ENCODE peak calls at places on chromosomes 6 and 20, in six cellular contexts. One of them, this sample, is unnamed.

GRCh38 chr6:169887529-169888140 is 136.2 kb downstream of the ERMARD start:
- DNase-seq in IMR-90: no peak
- DNase-seq in H9: no peak
- DNase-seq in mesenchymal stem cell: no peak
- DNase-seq in neuronal stem cell: no peak
- DNase-seq in H1: no peak
- DNase-seq in this sample: no peak

GRCh38 chr20:63530788-63531160 is 6.4 kb downstream of the PTK6 start:
- DNase-seq in IMR-90: no peak
- DNase-seq in H9: peak
- DNase-seq in mesenchymal stem cell: no peak
- DNase-seq in neuronal stem cell: no peak
- DNase-seq in H1: no peak
- DNase-seq in this sample: no peak

GRCh38 chr6:129686941-129687627 is 22.9 kb downstream of the ARHGAP18 start:
- DNase-seq in IMR-90: peak
- DNase-seq in H9: no peak
- DNase-seq in mesenchymal stem cell: peak
- DNase-seq in neuronal stem cell: no peak
- DNase-seq in H1: no peak
- DNase-seq in this sample: no peak

GRCh38 chr6:63661769-63662168 is 26.2 kb downstream of the PHF3 start:
- DNase-seq in IMR-90: no peak
- DNase-seq in H9: no peak
- DNase-seq in mesenchymal stem cell: no peak
- DNase-seq in neuronal stem cell: no peak
- DNase-seq in H1: no peak
- DNase-seq in this sample: no peak

GRCh38 chr6:328184-328670 is 35.9 kb downstream of the DUSP22 start:
- DNase-seq in IMR-90: peak
- DNase-seq in H9: no peak
- DNase-seq in mesenchymal stem cell: peak
- DNase-seq in neuronal stem cell: no peak
- DNase-seq in H1: no peak
- DNase-seq in this sample: no peak

GRCh38 chr6:144215402-144215931 is 65.2 kb downstream of the STX11 start:
- DNase-seq in IMR-90: no peak
- DNase-seq in H9: no peak
- DNase-seq in mesenchymal stem cell: no peak
- DNase-seq in neuronal stem cell: no peak
- DNase-seq in H1: no peak
- DNase-seq in this sample: peak

GRCh38 chr6:148805767-148806166 is 58.9 kb downstream of the UST start:
- DNase-seq in IMR-90: no peak
- DNase-seq in H9: no peak
- DNase-seq in mesenchymal stem cell: no peak
- DNase-seq in neuronal stem cell: no peak
- DNase-seq in H1: no peak
- DNase-seq in this sample: peak

GRCh38 chr6:129140571-129140970 is 257.6 kb downstream of the LAMA2 start:
- DNase-seq in IMR-90: peak
- DNase-seq in H9: no peak
- DNase-seq in mesenchymal stem cell: no peak
- DNase-seq in neuronal stem cell: no peak
- DNase-seq in H1: no peak
- DNase-seq in this sample: no peak

GRCh38 chr20:63895886-63896135 is 885 bp downstream of the DNAJC5 start:
- DNase-seq in IMR-90: peak
- DNase-seq in H9: no peak
- DNase-seq in mesenchymal stem cell: peak
- DNase-seq in neuronal stem cell: no peak
- DNase-seq in H1: no peak
- DNase-seq in this sample: no peak

GRCh38 chr6:118893095-118893881 is 664 bp upstream of the ASF1A start:
- DNase-seq in IMR-90: peak
- DNase-seq in H9: peak
- DNase-seq in mesenchymal stem cell: peak
- DNase-seq in neuronal stem cell: no peak
- DNase-seq in H1: no peak
- DNase-seq in this sample: peak

GRCh38 chr20:63740070-63740500 is 509 bp downstream of the SLC2A4RG start:
- DNase-seq in IMR-90: peak
- DNase-seq in H9: peak
- DNase-seq in mesenchymal stem cell: peak
- DNase-seq in neuronal stem cell: peak
- DNase-seq in H1: no peak
- DNase-seq in this sample: no peak

GRCh38 chr6:137370871-137371633 is 123.1 kb downstream of the OLIG3 start:
- DNase-seq in IMR-90: no peak
- DNase-seq in H9: no peak
- DNase-seq in mesenchymal stem cell: no peak
- DNase-seq in neuronal stem cell: no peak
- DNase-seq in H1: no peak
- DNase-seq in this sample: no peak

GRCh38 chr20:61872371-61872900 is 193.2 kb downstream of the TAF4 start:
- DNase-seq in IMR-90: no peak
- DNase-seq in H9: no peak
- DNase-seq in mesenchymal stem cell: no peak
- DNase-seq in neuronal stem cell: no peak
- DNase-seq in H1: no peak
- DNase-seq in this sample: no peak

GRCh38 chr6:141107562-141108160 is 1025.1 kb upstream of the GJE1 start:
- DNase-seq in IMR-90: peak
- DNase-seq in H9: no peak
- DNase-seq in mesenchymal stem cell: peak
- DNase-seq in neuronal stem cell: no peak
- DNase-seq in H1: no peak
- DNase-seq in this sample: peak

GRCh38 chr6:126661646-126662045 is 321.7 kb downstream of the CENPW start:
- DNase-seq in IMR-90: peak
- DNase-seq in H9: no peak
- DNase-seq in mesenchymal stem cell: peak
- DNase-seq in neuronal stem cell: no peak
- DNase-seq in H1: no peak
- DNase-seq in this sample: no peak

GRCh38 chr20:41165001-41165882 is 27.9 kb downstream of the PLCG1 start:
- DNase-seq in IMR-90: no peak
- DNase-seq in H9: no peak
- DNase-seq in mesenchymal stem cell: no peak
- DNase-seq in neuronal stem cell: no peak
- DNase-seq in H1: no peak
- DNase-seq in this sample: no peak

GRCh38 chr6:108560463-108561308 is at the start of gene FOXO3:
- DNase-seq in IMR-90: peak
- DNase-seq in H9: peak
- DNase-seq in mesenchymal stem cell: peak
- DNase-seq in neuronal stem cell: peak
- DNase-seq in H1: peak
- DNase-seq in this sample: peak

GRCh38 chr20:44918761-44919160 is 8.9 kb downstream of the PABPC1L start:
- DNase-seq in IMR-90: no peak
- DNase-seq in H9: no peak
- DNase-seq in mesenchymal stem cell: no peak
- DNase-seq in neuronal stem cell: no peak
- DNase-seq in H1: no peak
- DNase-seq in this sample: no peak

GRCh38 chr6:142805042-142805441 is 139.9 kb downstream of the HIVEP2 start:
- DNase-seq in IMR-90: no peak
- DNase-seq in H9: no peak
- DNase-seq in mesenchymal stem cell: no peak
- DNase-seq in neuronal stem cell: no peak
- DNase-seq in H1: no peak
- DNase-seq in this sample: no peak

DNA sequence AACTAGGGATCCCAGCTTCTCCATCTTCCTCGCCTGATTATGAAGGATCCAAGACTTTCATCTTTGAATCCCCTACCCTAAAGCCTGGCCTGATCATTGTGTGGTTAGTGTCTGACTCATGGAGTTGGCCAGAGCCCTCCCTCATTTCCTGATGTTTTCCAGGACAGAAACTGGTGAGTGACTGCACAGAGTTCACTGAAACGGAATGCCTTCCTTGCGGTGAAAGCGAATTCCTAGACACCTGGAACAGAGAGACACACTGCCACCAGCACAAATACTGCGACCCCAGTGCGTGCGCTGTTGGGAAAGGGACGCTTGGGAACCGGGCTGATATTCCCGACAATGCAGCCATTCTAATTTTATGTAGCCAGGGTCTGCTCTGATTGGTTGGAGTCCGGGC is 4.0 kb downstream of the CD40 start:
- DNase-seq in IMR-90: peak
- DNase-seq in H9: no peak
- DNase-seq in mesenchymal stem cell: peak
- DNase-seq in neuronal stem cell: no peak
- DNase-seq in H1: no peak
- DNase-seq in this sample: peak
- H4K91ac ChIP-seq in IMR-90: no peak
- H4K91ac ChIP-seq in H9: no peak
- H4K91ac ChIP-seq in mesenchymal stem cell: no peak
- H4K91ac ChIP-seq in neuronal stem cell: no peak
- H4K91ac ChIP-seq in H1: no peak
- H4K91ac ChIP-seq in this sample: peak

DNA sequence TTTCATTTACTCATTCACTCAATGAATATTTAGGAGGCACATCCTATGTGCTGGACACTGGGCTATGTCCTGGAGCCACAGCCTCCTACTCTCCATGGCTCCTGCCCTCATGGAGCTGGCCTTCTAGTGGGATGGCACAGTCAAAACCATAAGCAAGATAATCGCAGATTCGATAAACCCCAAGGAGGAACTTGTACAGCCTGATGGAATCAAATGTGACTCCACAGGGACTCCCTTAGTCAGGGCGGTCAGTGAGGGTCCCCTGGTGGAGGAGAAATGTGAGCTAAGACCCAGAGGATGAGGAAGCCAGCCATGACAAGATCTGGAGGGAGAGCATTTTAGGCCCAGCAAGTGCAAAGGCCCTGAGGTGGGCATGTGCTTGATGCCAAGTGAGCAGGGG is 211.9 kb downstream of the PREX1 start:
- DNase-seq in IMR-90: no peak
- DNase-seq in H9: no peak
- DNase-seq in mesenchymal stem cell: no peak
- DNase-seq in neuronal stem cell: no peak
- DNase-seq in H1: no peak
- DNase-seq in this sample: no peak
- H4K91ac ChIP-seq in IMR-90: no peak
- H4K91ac ChIP-seq in H9: no peak
- H4K91ac ChIP-seq in mesenchymal stem cell: no peak
- H4K91ac ChIP-seq in neuronal stem cell: no peak
- H4K91ac ChIP-seq in H1: no peak
- H4K91ac ChIP-seq in this sample: no peak

GRCh38 chr6:50936277-50936681 is 117.6 kb downstream of the TFAP2B start:
- DNase-seq in IMR-90: no peak
- DNase-seq in H9: no peak
- DNase-seq in mesenchymal stem cell: no peak
- DNase-seq in neuronal stem cell: no peak
- DNase-seq in H1: no peak
- DNase-seq in this sample: no peak
- H4K91ac ChIP-seq in IMR-90: no peak
- H4K91ac ChIP-seq in H9: no peak
- H4K91ac ChIP-seq in mesenchymal stem cell: no peak
- H4K91ac ChIP-seq in neuronal stem cell: no peak
- H4K91ac ChIP-seq in H1: no peak
- H4K91ac ChIP-seq in this sample: no peak

GRCh38 chr6:131372535-131372934 is 200.5 kb upstream of the ARG1 start:
- DNase-seq in IMR-90: no peak
- DNase-seq in H9: no peak
- DNase-seq in mesenchymal stem cell: no peak
- DNase-seq in neuronal stem cell: no peak
- DNase-seq in H1: no peak
- DNase-seq in this sample: no peak
- H4K91ac ChIP-seq in IMR-90: no peak
- H4K91ac ChIP-seq in H9: no peak
- H4K91ac ChIP-seq in mesenchymal stem cell: no peak
- H4K91ac ChIP-seq in neuronal stem cell: no peak
- H4K91ac ChIP-seq in H1: no peak
- H4K91ac ChIP-seq in this sample: no peak

DNA sequence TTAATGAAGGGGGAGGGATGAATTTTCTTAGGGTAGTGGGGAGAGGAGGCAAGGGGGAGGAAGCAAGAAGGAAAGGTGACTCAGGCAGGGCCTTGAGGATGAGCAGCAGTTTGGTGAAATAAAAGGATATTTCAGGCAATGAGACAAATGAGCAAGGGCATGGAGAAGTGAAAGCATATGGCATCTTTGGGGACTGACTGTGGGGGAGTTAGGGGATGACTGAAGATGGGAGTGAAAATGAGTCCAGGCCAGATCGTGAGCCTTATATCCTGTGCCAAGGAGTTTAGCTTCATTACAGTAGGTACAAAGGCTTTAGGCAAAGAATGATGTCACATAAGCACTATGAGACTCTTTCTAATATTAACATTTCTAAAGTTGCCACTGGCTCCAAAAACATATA is 51.9 kb downstream of the ILRUN start:
- DNase-seq in IMR-90: no peak
- DNase-seq in H9: no peak
- DNase-seq in mesenchymal stem cell: no peak
- DNase-seq in neuronal stem cell: no peak
- DNase-seq in H1: no peak
- DNase-seq in this sample: no peak
- H4K91ac ChIP-seq in IMR-90: no peak
- H4K91ac ChIP-seq in H9: no peak
- H4K91ac ChIP-seq in mesenchymal stem cell: no peak
- H4K91ac ChIP-seq in neuronal stem cell: no peak
- H4K91ac ChIP-seq in H1: no peak
- H4K91ac ChIP-seq in this sample: no peak

GRCh38 chr6:10633216-10633615 is 61.2 kb downstream of the C6orf52 start:
- DNase-seq in IMR-90: peak
- DNase-seq in H9: no peak
- DNase-seq in mesenchymal stem cell: peak
- DNase-seq in neuronal stem cell: no peak
- DNase-seq in H1: no peak
- DNase-seq in this sample: peak
- H4K91ac ChIP-seq in IMR-90: no peak
- H4K91ac ChIP-seq in H9: no peak
- H4K91ac ChIP-seq in mesenchymal stem cell: no peak
- H4K91ac ChIP-seq in neuronal stem cell: no peak
- H4K91ac ChIP-seq in H1: no peak
- H4K91ac ChIP-seq in this sample: no peak

GRCh38 chr6:22141271-22141745 is 155.5 kb downstream of the PRL start:
- DNase-seq in IMR-90: peak
- DNase-seq in H9: no peak
- DNase-seq in mesenchymal stem cell: peak
- DNase-seq in neuronal stem cell: no peak
- DNase-seq in H1: no peak
- DNase-seq in this sample: no peak
- H4K91ac ChIP-seq in IMR-90: no peak
- H4K91ac ChIP-seq in H9: no peak
- H4K91ac ChIP-seq in mesenchymal stem cell: no peak
- H4K91ac ChIP-seq in neuronal stem cell: no peak
- H4K91ac ChIP-seq in H1: no peak
- H4K91ac ChIP-seq in this sample: no peak

This sample was measured in trophoblast cell.